ENCODE peak calls at places on chromosomes 5 and 9, in nine cellular contexts. Z, D, L, N, Q, V, J, R and Y are unnamed samples.

GRCh38 chr9:93296889-93297480 is 113.0 kb downstream of the WNK2 start:
- DNase-seq in D (no peak), Z (no peak), V (no peak), Q (no peak), L (no peak), J (no peak), N (no peak), R (no peak), Y (no peak)

GRCh38 chr9:104367507-104367906 is 136.6 kb upstream of the OR13F1 start:
- DNase-seq in D (no peak), L (no peak), Z (no peak), R (peak; percentile 10), V (no peak), J (no peak), Q (no peak), N (no peak), Y (no peak)

GRCh38 chr5:68028131-68028727 is 187.3 kb upstream of the PIK3R1 start:
- DNase-seq in J (no peak), Q (no peak), N (no peak), D (no peak), Z (no peak), L (no peak), V (no peak), R (peak; percentile 65), Y (no peak)

GRCh38 chr9:109349431-109349846 is 28.6 kb upstream of the EPB41L4B start:
- DNase-seq in Q (peak; percentile 87), N (no peak), D (peak; percentile 53), L (no peak), R (peak; percentile 93), V (no peak), Z (no peak), J (no peak), Y (no peak)

GRCh38 chr5:169796731-169797130 is 159.7 kb downstream of the DOCK2 start:
- DNase-seq in Q (no peak), J (no peak), L (no peak), R (no peak), V (no peak), Z (no peak), N (no peak), D (no peak), Y (no peak)

GRCh38 chr9:92988215-92988731 is 41.0 kb downstream of the FGD3 start:
- DNase-seq in Q (no peak), L (no peak), J (no peak), R (no peak), Z (no peak), N (no peak), D (no peak), V (no peak), Y (no peak)

GRCh38 chr9:32875242-32875641 is 91.9 kb downstream of the TMEM215 start:
- DNase-seq in Z (no peak), R (no peak), D (no peak), N (no peak), V (no peak), J (no peak), L (no peak), Q (no peak), Y (no peak)

GRCh38 chr9:92723299-92723625 is 41.4 kb downstream of the BICD2 start:
- DNase-seq in Q (no peak), J (no peak), D (no peak), L (no peak), V (peak; percentile 1), N (no peak), Z (no peak), R (no peak), Y (peak; percentile 23)

GRCh38 chr5:16936150-16937022 is at the start of gene MYO10:
- DNase-seq in D (peak; percentile 94), Q (peak; percentile 68), V (peak; percentile 73), N (peak; percentile 98), L (peak; percentile 48), J (no peak), R (peak; percentile 83), Z (peak; percentile 83), Y (peak; percentile 80)

GRCh38 chr9:109652971-109653370 is 127.0 kb upstream of the PALM2AKAP2 start:
- DNase-seq in J (no peak), N (no peak), R (peak; percentile 6), D (peak; percentile 56), Z (no peak), Q (peak; percentile 48), V (peak; percentile 17), L (no peak), Y (peak; percentile 32)

GRCh38 chr9:96327694-96328352 is 25.8 kb upstream of the HSD17B3 start:
- DNase-seq in Z (no peak), R (peak; percentile 80), J (no peak), V (peak; percentile 52), N (peak; percentile 40), Q (peak; percentile 70), D (peak; percentile 80), L (peak; percentile 59), Y (peak; percentile 58)

DNA sequence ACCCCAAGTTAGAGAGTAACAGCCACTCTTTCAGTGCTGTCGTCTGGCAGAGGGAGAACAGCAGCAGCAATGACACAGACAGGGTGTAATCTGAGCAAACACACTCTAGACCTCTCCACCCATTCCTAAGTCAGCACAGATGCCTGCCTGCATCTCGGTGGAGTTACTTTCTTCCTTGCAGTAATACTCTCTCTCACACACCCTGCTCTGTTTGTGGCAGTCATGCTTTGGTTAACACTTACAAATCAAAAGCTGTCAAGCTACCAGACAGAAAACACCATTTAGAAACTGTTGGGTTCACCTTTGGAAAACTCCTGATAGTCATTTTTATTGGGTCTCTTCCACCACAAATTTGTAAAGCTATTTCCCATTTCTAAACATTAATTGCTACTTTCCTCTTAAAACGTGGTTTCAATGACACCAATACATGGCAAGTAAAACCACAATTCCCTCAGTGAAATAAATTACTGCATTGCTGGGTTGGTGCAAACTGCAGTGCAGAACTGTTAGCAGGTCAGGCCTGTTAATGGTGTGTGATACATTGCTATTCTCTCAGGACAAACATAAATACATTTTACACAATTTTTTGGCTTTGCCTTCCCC is 27.2 kb downstream of the LHFPL2 start:
- DNase-seq in Z (no peak), L (no peak), D (no peak), Q (no peak), J (no peak), N (no peak), R (peak; percentile 39), V (no peak), Y (no peak)
- TF ChIP-seq CTCF in Z (no peak), L (no peak), D (no peak), Q (no peak), J (no peak), N (no peak), R (no peak), V (no peak), Y (no peak)

DNA sequence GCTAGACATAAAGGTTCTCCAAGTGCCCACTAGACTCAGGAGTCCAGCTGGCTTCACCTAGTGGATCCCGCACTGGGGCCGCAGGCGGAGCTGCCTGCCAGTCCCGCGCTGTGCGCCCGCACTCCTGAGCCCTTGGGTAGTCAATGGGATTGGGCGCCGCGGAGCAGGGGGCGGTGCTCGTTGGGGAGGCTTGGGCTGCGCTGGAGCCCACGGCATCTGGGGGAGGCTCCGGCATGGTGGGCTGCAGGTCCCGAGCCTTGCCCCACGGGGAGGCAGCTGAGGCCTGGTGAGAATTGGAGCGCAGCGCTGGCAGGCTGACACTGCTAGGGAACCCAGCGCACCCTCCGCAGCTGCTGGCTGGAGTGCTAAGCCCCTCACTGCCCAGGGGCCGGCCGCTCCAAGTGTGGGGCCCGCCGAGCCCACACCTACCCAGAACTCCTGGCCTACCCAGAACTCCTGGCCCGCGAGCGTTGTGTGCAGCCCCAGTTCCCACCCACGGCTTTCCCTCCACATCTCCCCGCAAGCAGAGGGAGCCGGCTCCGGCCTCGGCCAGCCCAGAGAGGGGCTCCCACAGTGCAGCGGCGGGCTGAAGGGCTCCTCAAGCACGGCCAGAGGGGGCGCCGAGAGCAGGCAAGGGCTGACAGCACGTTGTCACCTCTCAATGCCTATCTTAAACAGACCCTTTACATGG is 260.7 kb upstream of the DMRT1 start:
- DNase-seq in Q (no peak), J (no peak), N (no peak), Z (peak; percentile 45), L (no peak), V (no peak), D (no peak), R (no peak), Y (no peak)
- TF ChIP-seq CTCF in Q (no peak), J (no peak), N (no peak), Z (no peak), L (no peak), V (no peak), D (no peak), R (no peak), Y (no peak)

GRCh38 chr5:6201626-6202025 is 176.7 kb downstream of the MED10 start:
- DNase-seq in Z (no peak), N (no peak), R (peak; percentile 10), D (no peak), L (no peak), J (no peak), V (no peak), Q (no peak), Y (no peak)
- TF ChIP-seq CTCF in Z (no peak), N (no peak), R (no peak), D (no peak), L (no peak), J (no peak), V (no peak), Q (no peak), Y (no peak)

GRCh38 chr5:83472508-83473343 is 1.2 kb downstream of the VCAN start:
- DNase-seq in L (peak; percentile 68), D (peak; percentile 66), R (no peak), Q (no peak), J (no peak), N (peak; percentile 65), V (peak; percentile 38), Z (peak; percentile 61), Y (peak; percentile 50)

GRCh38 chr5:83472213-83472507 is 616 bp downstream of the VCAN start:
- DNase-seq in D (no peak), Z (no peak), N (no peak), J (no peak), L (no peak), Q (no peak), V (no peak), R (peak; percentile 26), Y (no peak)

GRCh38 chr5:83474170-83474796 is 2.7 kb downstream of the VCAN start:
- DNase-seq in J (peak; percentile 12), N (peak; percentile 90), Q (peak; percentile 90), Z (peak; percentile 87), V (peak; percentile 74), R (peak; percentile 93), L (peak; percentile 88), D (peak; percentile 93), Y (peak; percentile 94)

GRCh38 chr5:83474986-83475385 is 3.4 kb downstream of the VCAN start:
- DNase-seq in D (no peak), N (no peak), L (peak; percentile 26), Z (no peak), V (no peak), J (no peak), Q (no peak), R (no peak), Y (peak; percentile 16)

DNA sequence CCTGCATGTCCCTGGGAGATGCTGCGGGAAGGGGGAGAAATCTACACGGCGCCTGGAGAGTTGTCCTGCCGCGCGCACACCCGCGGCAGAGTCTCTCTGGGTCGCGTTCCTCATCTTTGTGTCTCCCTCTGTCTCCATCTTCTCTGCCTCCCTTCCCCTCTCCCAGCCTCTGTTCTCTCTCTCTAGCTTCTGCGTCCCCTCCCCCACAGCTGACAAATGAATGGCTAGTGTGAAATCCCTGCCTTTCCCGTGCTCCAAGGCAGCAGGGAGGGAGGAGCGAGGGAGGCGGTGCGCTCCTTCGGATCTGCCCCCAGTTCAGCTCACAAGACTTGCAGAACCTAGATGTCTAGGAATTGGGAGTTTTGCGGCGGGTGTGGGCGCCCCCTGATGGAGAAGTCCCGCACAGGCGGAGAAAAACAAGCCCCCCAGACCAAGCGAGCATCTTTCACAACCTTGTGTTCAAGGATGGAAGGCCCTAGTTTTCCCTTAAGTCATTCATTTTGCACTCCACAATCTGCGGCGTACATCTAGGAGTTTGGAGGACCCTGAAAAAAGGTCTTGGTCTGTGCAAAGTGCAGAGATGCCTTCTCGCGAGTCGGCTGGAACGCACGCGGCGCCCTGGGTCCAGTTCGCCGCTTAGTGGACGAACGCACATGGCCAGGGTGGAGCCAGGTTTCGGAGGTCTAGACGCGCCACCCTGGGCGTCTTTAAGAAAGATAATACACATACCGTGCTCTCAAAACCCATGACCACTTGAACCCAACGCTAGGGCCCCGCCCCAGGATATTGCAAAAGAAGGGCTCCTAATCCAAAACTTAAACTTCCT is 2.0 kb downstream of the VCAN start:
- DNase-seq in R (peak; percentile 99), J (peak; percentile 26), N (peak; percentile 92), L (peak; percentile 97), Z (peak; percentile 86), V (peak; percentile 90), Q (peak; percentile 98), D (peak; percentile 96), Y (peak; percentile 94)
- TF ChIP-seq CTCF in R (peak; percentile 79), J (peak; percentile 83), N (peak; percentile 81), L (peak; percentile 86), Z (peak; percentile 78), V (peak; percentile 58), Q (peak; percentile 87), D (peak; percentile 88), Y (peak; percentile 97)